ENCODE peak calls at places on chromosomes 2 and 18, in seven cellular contexts. One of them, this sample, is unnamed.

GRCh38 chr2:74301262-74301661 is 42.0 kb downstream of the SLC4A5 start:
- DNase-seq in neuronal stem cell: no peak
- DNase-seq in IMR-90: no peak
- DNase-seq in trophoblast cell: no peak
- DNase-seq in mesendoderm: peak; percentile 11
- DNase-seq in H9: no peak
- DNase-seq in H1: no peak
- DNase-seq in this sample: no peak

GRCh38 chr2:61949458-61950107 is 44.1 kb downstream of the COMMD1 start:
- DNase-seq in neuronal stem cell: no peak
- DNase-seq in IMR-90: no peak
- DNase-seq in trophoblast cell: peak; percentile 39
- DNase-seq in mesendoderm: no peak
- DNase-seq in H9: no peak
- DNase-seq in H1: no peak
- DNase-seq in this sample: no peak

GRCh38 chr2:43579275-43579981 is 16.4 kb downstream of the THADA start:
- DNase-seq in neuronal stem cell: no peak
- DNase-seq in IMR-90: no peak
- DNase-seq in trophoblast cell: no peak
- DNase-seq in mesendoderm: no peak
- DNase-seq in H9: no peak
- DNase-seq in H1: no peak
- DNase-seq in this sample: no peak

GRCh38 chr2:23312996-23313606 is 71.9 kb upstream of the KLHL29 start:
- DNase-seq in neuronal stem cell: peak; percentile 30
- DNase-seq in IMR-90: no peak
- DNase-seq in trophoblast cell: peak; percentile 14
- DNase-seq in mesendoderm: peak; percentile 66
- DNase-seq in H9: peak; percentile 82
- DNase-seq in H1: peak; percentile 33
- DNase-seq in this sample: peak; percentile 15

GRCh38 chr2:120691410-120691809 is 44.3 kb upstream of the GLI2 start:
- DNase-seq in neuronal stem cell: no peak
- DNase-seq in IMR-90: no peak
- DNase-seq in trophoblast cell: no peak
- DNase-seq in mesendoderm: no peak
- DNase-seq in H9: no peak
- DNase-seq in H1: no peak
- DNase-seq in this sample: no peak

GRCh38 chr2:75174981-75175380 is 24.3 kb downstream of the TACR1 start:
- DNase-seq in neuronal stem cell: no peak
- DNase-seq in IMR-90: no peak
- DNase-seq in trophoblast cell: no peak
- DNase-seq in mesendoderm: no peak
- DNase-seq in H9: no peak
- DNase-seq in H1: no peak
- DNase-seq in this sample: no peak

GRCh38 chr2:15938803-15939555 is 1.4 kb upstream of the MYCN start:
- DNase-seq in neuronal stem cell: no peak
- DNase-seq in IMR-90: no peak
- DNase-seq in trophoblast cell: no peak
- DNase-seq in mesendoderm: no peak
- DNase-seq in H9: peak; percentile 77
- DNase-seq in H1: peak; percentile 68
- DNase-seq in this sample: no peak

GRCh38 chr2:43083710-43084698 is 142.4 kb downstream of the ZFP36L2 start:
- DNase-seq in neuronal stem cell: no peak
- DNase-seq in IMR-90: peak; percentile 55
- DNase-seq in trophoblast cell: no peak
- DNase-seq in mesendoderm: peak; percentile 87
- DNase-seq in H9: peak; percentile 45
- DNase-seq in H1: no peak
- DNase-seq in this sample: peak; percentile 79

GRCh38 chr18:31722369-31722957 is 38.1 kb upstream of the B4GALT6 start:
- DNase-seq in neuronal stem cell: peak; percentile 71
- DNase-seq in IMR-90: peak; percentile 63
- DNase-seq in trophoblast cell: peak; percentile 95
- DNase-seq in mesendoderm: peak; percentile 90
- DNase-seq in H9: peak; percentile 86
- DNase-seq in H1: peak; percentile 60
- DNase-seq in this sample: peak; percentile 79

GRCh38 chr18:50626317-50626716 is 66.4 kb downstream of the MAPK4 start:
- DNase-seq in neuronal stem cell: no peak
- DNase-seq in IMR-90: no peak
- DNase-seq in trophoblast cell: no peak
- DNase-seq in mesendoderm: no peak
- DNase-seq in H9: no peak
- DNase-seq in H1: no peak
- DNase-seq in this sample: no peak

GRCh38 chr2:138536302-138536701 is 34.7 kb downstream of the SPOPL start:
- DNase-seq in neuronal stem cell: no peak
- DNase-seq in IMR-90: no peak
- DNase-seq in trophoblast cell: no peak
- DNase-seq in mesendoderm: peak; percentile 81
- DNase-seq in H9: peak; percentile 37
- DNase-seq in H1: no peak
- DNase-seq in this sample: no peak

GRCh38 chr2:205731521-205731965 is 49.2 kb downstream of the NRP2 start:
- DNase-seq in neuronal stem cell: no peak
- DNase-seq in IMR-90: peak; percentile 98
- DNase-seq in trophoblast cell: peak; percentile 74
- DNase-seq in mesendoderm: peak; percentile 30
- DNase-seq in H9: no peak
- DNase-seq in H1: no peak
- DNase-seq in this sample: peak; percentile 96

GRCh38 chr2:133787207-133787606 is 218.9 kb upstream of the NCKAP5 start:
- DNase-seq in neuronal stem cell: no peak
- DNase-seq in IMR-90: peak; percentile 77
- DNase-seq in trophoblast cell: peak; percentile 28
- DNase-seq in mesendoderm: no peak
- DNase-seq in H9: no peak
- DNase-seq in H1: no peak
- DNase-seq in this sample: no peak
- H3K4ac ChIP-seq in neuronal stem cell: no peak overlapping the region
- H3K4ac ChIP-seq in IMR-90: peak overlapping the region; percentile 99
- H3K4ac ChIP-seq in trophoblast cell: no peak overlapping the region
- H3K4ac ChIP-seq in mesendoderm: no peak overlapping the region
- H3K4ac ChIP-seq in H9: no peak overlapping the region
- H3K4ac ChIP-seq in H1: no peak overlapping the region
- H3K4ac ChIP-seq in this sample: no peak overlapping the region

GRCh38 chr2:218980800-218981389 is 4.1 kb downstream of the FEV start:
- DNase-seq in neuronal stem cell: no peak
- DNase-seq in IMR-90: no peak
- DNase-seq in trophoblast cell: no peak
- DNase-seq in mesendoderm: no peak
- DNase-seq in H9: no peak
- DNase-seq in H1: no peak
- DNase-seq in this sample: no peak

GRCh38 chr2:218983263-218983970 is 1.6 kb downstream of the FEV start:
- DNase-seq in neuronal stem cell: no peak
- DNase-seq in IMR-90: no peak
- DNase-seq in trophoblast cell: no peak
- DNase-seq in mesendoderm: no peak
- DNase-seq in H9: no peak
- DNase-seq in H1: no peak
- DNase-seq in this sample: no peak

GRCh38 chr2:218979846-218980738 is 4.9 kb downstream of the FEV start:
- DNase-seq in neuronal stem cell: peak; percentile 86
- DNase-seq in IMR-90: peak; percentile 65
- DNase-seq in trophoblast cell: peak; percentile 88
- DNase-seq in mesendoderm: peak; percentile 92
- DNase-seq in H9: peak; percentile 95
- DNase-seq in H1: no peak
- DNase-seq in this sample: peak; percentile 69

GRCh38 chr2:218982312-218983262 is 2.4 kb downstream of the FEV start:
- DNase-seq in neuronal stem cell: no peak
- DNase-seq in IMR-90: no peak
- DNase-seq in trophoblast cell: no peak
- DNase-seq in mesendoderm: no peak
- DNase-seq in H9: no peak
- DNase-seq in H1: no peak
- DNase-seq in this sample: no peak

DNA sequence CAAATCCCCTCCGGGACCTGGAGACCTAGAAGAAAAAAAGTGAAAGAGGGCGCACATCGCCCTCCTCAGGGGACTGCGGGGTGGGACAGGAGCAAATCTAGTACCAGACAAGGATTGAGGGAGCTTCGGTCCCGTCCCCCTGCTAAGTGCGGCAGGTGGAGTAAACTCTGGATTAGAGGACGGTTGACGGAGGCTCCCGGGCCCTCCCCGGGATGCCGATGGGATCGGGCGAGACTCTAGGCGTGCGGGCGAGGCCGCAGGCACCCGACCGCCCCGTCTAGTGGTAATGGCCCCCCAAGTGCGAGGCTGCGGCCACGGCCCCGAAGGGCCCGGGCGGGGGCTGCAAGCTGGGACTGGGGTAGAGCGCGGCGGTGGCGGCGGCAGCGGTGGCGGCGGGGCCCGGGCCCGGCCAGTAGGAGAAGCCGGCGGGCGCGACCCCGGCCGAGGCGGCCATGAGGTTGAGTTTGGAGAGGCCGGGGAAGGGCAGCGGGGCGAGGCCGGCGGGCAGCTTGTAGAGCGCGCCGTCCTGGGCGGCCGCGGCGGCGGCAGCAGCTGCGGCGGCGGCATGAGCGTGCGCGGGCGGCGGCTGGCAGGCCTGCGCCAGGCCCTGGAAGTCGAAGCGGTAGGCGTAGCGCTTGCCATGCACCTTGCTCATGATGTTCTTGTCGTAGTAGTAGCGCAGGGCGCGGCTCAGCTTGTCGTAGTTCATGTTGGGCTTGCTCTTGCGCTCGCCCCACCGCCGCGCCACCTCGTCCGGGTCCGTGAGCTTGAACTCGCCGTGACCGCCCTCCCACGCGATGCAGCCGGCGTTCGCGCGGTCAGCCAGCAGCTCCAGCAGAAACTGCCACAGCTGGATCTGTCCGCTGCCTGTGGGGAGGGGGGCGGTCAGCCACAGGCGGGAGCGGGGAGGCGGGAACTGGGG is 3.3 kb downstream of the FEV start:
- DNase-seq in neuronal stem cell: no peak
- DNase-seq in IMR-90: peak; percentile 12
- DNase-seq in trophoblast cell: no peak
- DNase-seq in mesendoderm: peak; percentile 61
- DNase-seq in H9: peak; percentile 61
- DNase-seq in H1: no peak
- DNase-seq in this sample: no peak
- H2BK120ac ChIP-seq in neuronal stem cell: no peak overlapping the region
- H2BK120ac ChIP-seq in IMR-90: no peak overlapping the region
- H2BK120ac ChIP-seq in trophoblast cell: no peak overlapping the region
- H2BK120ac ChIP-seq in mesendoderm: no peak overlapping the region
- H2BK120ac ChIP-seq in H9: no peak overlapping the region
- H2BK120ac ChIP-seq in H1: no peak overlapping the region
- H2BK120ac ChIP-seq in this sample: no peak overlapping the region

DNA sequence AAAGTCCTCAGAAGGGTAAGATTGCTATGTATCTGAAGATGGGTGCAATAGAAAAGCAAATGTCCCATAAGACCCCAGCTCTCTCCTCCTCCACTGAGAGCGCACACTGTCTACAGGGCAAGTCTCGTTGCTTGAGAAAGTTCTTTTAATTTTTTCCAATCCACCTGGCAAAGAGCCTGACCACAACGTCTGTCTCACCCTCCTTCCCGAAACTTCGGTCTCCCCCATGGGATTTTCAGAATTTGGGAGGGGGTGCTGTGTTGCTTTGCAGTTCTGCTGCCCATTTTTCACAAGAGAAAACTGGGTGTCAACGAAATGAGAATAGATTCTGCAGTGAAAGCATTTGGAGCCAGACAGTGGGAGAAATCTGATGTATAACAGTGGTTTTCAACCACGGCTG is 40.4 kb downstream of the SERTAD2 start:
- DNase-seq in neuronal stem cell: no peak
- DNase-seq in IMR-90: no peak
- DNase-seq in trophoblast cell: no peak
- DNase-seq in mesendoderm: no peak
- DNase-seq in H9: no peak
- DNase-seq in H1: no peak
- DNase-seq in this sample: no peak
- H3K4ac ChIP-seq in neuronal stem cell: no peak overlapping the region
- H3K4ac ChIP-seq in IMR-90: no peak overlapping the region
- H3K4ac ChIP-seq in trophoblast cell: no peak overlapping the region
- H3K4ac ChIP-seq in mesendoderm: no peak overlapping the region
- H3K4ac ChIP-seq in H9: no peak overlapping the region
- H3K4ac ChIP-seq in H1: no peak overlapping the region
- H3K4ac ChIP-seq in this sample: no peak overlapping the region

GRCh38 chr2:191379375-191379774 is 134.2 kb downstream of the MYO1B start:
- DNase-seq in neuronal stem cell: no peak
- DNase-seq in IMR-90: no peak
- DNase-seq in trophoblast cell: no peak
- DNase-seq in mesendoderm: no peak
- DNase-seq in H9: no peak
- DNase-seq in H1: no peak
- DNase-seq in this sample: no peak
- H2BK120ac ChIP-seq in neuronal stem cell: no peak overlapping the region
- H2BK120ac ChIP-seq in IMR-90: peak overlapping the region; percentile 41
- H2BK120ac ChIP-seq in trophoblast cell: no peak overlapping the region
- H2BK120ac ChIP-seq in mesendoderm: no peak overlapping the region
- H2BK120ac ChIP-seq in H9: no peak overlapping the region
- H2BK120ac ChIP-seq in H1: no peak overlapping the region
- H2BK120ac ChIP-seq in this sample: no peak overlapping the region

GRCh38 chr18:28560339-28560738 is 383.4 kb upstream of the CDH2 start:
- DNase-seq in neuronal stem cell: no peak
- DNase-seq in IMR-90: no peak
- DNase-seq in trophoblast cell: no peak
- DNase-seq in mesendoderm: no peak
- DNase-seq in H9: no peak
- DNase-seq in H1: no peak
- DNase-seq in this sample: no peak

DNA sequence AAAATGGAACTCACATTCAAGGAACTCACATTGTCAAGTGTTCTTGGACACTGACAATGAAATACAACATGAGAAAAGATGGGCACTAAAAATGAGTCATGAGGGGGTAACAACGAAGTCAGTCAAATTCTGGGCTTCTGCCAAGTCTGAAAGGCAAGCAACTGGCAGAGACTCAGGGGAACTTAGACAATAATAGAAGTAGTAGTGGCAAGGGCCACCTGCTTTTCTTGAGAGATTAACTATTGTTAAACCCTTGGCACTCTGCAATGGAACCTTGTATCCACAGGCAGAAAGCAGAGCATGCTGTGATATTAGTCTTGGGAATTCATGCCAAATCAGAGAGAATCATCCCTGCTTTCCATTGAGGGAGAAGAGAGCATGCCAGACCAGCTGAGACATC is 382.6 kb upstream of the CDH2 start:
- DNase-seq in neuronal stem cell: no peak
- DNase-seq in IMR-90: no peak
- DNase-seq in trophoblast cell: no peak
- DNase-seq in mesendoderm: no peak
- DNase-seq in H9: no peak
- DNase-seq in H1: no peak
- DNase-seq in this sample: no peak
- H3K4ac ChIP-seq in neuronal stem cell: no peak overlapping the region
- H3K4ac ChIP-seq in IMR-90: no peak overlapping the region
- H3K4ac ChIP-seq in trophoblast cell: no peak overlapping the region
- H3K4ac ChIP-seq in mesendoderm: no peak overlapping the region
- H3K4ac ChIP-seq in H9: no peak overlapping the region
- H3K4ac ChIP-seq in H1: no peak overlapping the region
- H3K4ac ChIP-seq in this sample: no peak overlapping the region

GRCh38 chr2:3248754-3249476 is 128.7 kb downstream of the EIPR1 start:
- DNase-seq in neuronal stem cell: no peak
- DNase-seq in IMR-90: no peak
- DNase-seq in trophoblast cell: no peak
- DNase-seq in mesendoderm: no peak
- DNase-seq in H9: no peak
- DNase-seq in H1: no peak
- DNase-seq in this sample: no peak
- H2BK120ac ChIP-seq in neuronal stem cell: no peak overlapping the region
- H2BK120ac ChIP-seq in IMR-90: no peak overlapping the region
- H2BK120ac ChIP-seq in trophoblast cell: no peak overlapping the region
- H2BK120ac ChIP-seq in mesendoderm: no peak overlapping the region
- H2BK120ac ChIP-seq in H9: no peak overlapping the region
- H2BK120ac ChIP-seq in H1: no peak overlapping the region
- H2BK120ac ChIP-seq in this sample: no peak overlapping the region